ENCODE peak calls at places on chromosome 21, in eight cellular contexts. C, T, M, K, G, Q, F and Y are unnamed samples.
A peak's percentile ranks its signal among the peaks of the same experiment; 100 is the strongest.

GRCh38 chr21:46152939-46153258 is 2.5 kb downstream of the FTCD start:
- DNase-seq in C (no peak), T (no peak), M (no peak), K (no peak), G (no peak), Q (no peak), F (no peak), Y (no peak)

GRCh38 chr21:27130152-27130551 is 163.3 kb upstream of the ADAMTS5 start:
- DNase-seq in C (no peak), T (no peak), M (no peak), K (no peak), G (no peak), Q (no peak), F (no peak), Y (no peak)

GRCh38 chr21:24205317-24205716 is 1402.0 kb downstream of the MRPL39 start:
- DNase-seq in C (no peak), T (no peak), M (no peak), K (no peak), G (no peak), Q (no peak), F (no peak), Y (no peak)

GRCh38 chr21:31459457-31459856 is 115.4 kb upstream of the TIAM1 start:
- DNase-seq in C (no peak), T (no peak), M (no peak), K (no peak), G (no peak), Q (no peak), F (no peak), Y (peak; percentile 43)

GRCh38 chr21:44379991-44380865 is 26.8 kb downstream of the TRPM2 start:
- DNase-seq in C (no peak), T (no peak), M (no peak), K (no peak), G (no peak), Q (no peak), F (no peak), Y (no peak)

GRCh38 chr21:45471229-45472052 is 66.5 kb downstream of the COL18A1 start:
- DNase-seq in C (no peak), T (no peak), M (peak; percentile 63), K (no peak), G (peak; percentile 90), Q (no peak), F (no peak), Y (no peak)

GRCh38 chr21:32442566-32443318 is 30.2 kb downstream of the EVA1C start:
- DNase-seq in C (no peak), T (no peak), M (no peak), K (no peak), G (no peak), Q (no peak), F (no peak), Y (no peak)

GRCh38 chr21:41737656-41738324 is 29.1 kb downstream of the RIPK4 start:
- DNase-seq in C (no peak), T (no peak), M (no peak), K (no peak), G (no peak), Q (no peak), F (no peak), Y (no peak)

GRCh38 chr21:44894687-44895302 is 21.3 kb upstream of the PTTG1IP start:
- DNase-seq in C (no peak), T (no peak), M (no peak), K (no peak), G (no peak), Q (no peak), F (no peak), Y (no peak)

GRCh38 chr21:29419422-29419821 is 120.7 kb downstream of the BACH1 start:
- DNase-seq in C (no peak), T (no peak), M (no peak), K (no peak), G (no peak), Q (no peak), F (no peak), Y (no peak)

GRCh38 chr21:41186763-41187536 is 19.0 kb downstream of the BACE2 start:
- DNase-seq in C (no peak), T (no peak), M (no peak), K (peak; percentile 28), G (no peak), Q (no peak), F (no peak), Y (peak; percentile 51)

GRCh38 chr21:33684923-33685560 is 42.7 kb downstream of the ITSN1 start:
- DNase-seq in C (no peak), T (no peak), M (no peak), K (no peak), G (no peak), Q (no peak), F (no peak), Y (no peak)

GRCh38 chr21:46188226-46189212 is 4.3 kb upstream of the SPATC1L start:
- DNase-seq in C (no peak), T (no peak), M (peak; percentile 3), K (no peak), G (peak; percentile 33), Q (no peak), F (no peak), Y (peak; percentile 63)

GRCh38 chr21:43740497-43741156 is 21.7 kb downstream of the PDXK start:
- DNase-seq in C (no peak), T (no peak), M (no peak), K (no peak), G (peak; percentile 49), Q (peak; percentile 68), F (no peak), Y (peak; percentile 91)

GRCh38 chr21:38859852-38860251 is 54.1 kb downstream of the ETS2 start:
- DNase-seq in C (no peak), T (no peak), M (no peak), K (no peak), G (no peak), Q (no peak), F (no peak), Y (no peak)

GRCh38 chr21:25039461-25040380 is 567.6 kb downstream of the MRPL39 start:
- DNase-seq in C (peak; percentile 60), T (no peak), M (peak; percentile 68), K (peak; percentile 35), G (no peak), Q (no peak), F (no peak), Y (no peak)

GRCh38 chr21:36504067-36505058 is 24.4 kb upstream of the CLDN14 start:
- DNase-seq in C (peak; percentile 23), T (peak; percentile 26), M (peak; percentile 50), K (no peak), G (peak; percentile 26), Q (no peak), F (no peak), Y (no peak)